ENCODE peak calls at places on chromosome 7, in nine cellular contexts. F is AG04450, M is breast epithelium, N is pancreas, Z is right lobe of liver, C is WERI-Rb-1, U is lung, Q is HCT116, A is ovary. L is an unnamed sample.

GRCh38 chr7:26686448-26686981 is 177.9 kb downstream of the SKAP2 start:
- DNase-seq in F (peak), M (no peak), N (no peak), Z (peak), C (peak), U (no peak), Q (peak), A (peak), L (no peak)

GRCh38 chr7:94374231-94374630 is 20.5 kb upstream of the COL1A2 start:
- DNase-seq in F (peak), M (no peak), N (no peak), Z (peak), C (peak), U (peak), Q (no peak), A (peak), L (peak)

GRCh38 chr7:111329367-111330234 is 232.7 kb downstream of the IMMP2L start:
- DNase-seq in F (no peak), M (no peak), N (no peak), Z (no peak), C (no peak), U (no peak), Q (no peak), A (no peak), L (no peak)

GRCh38 chr7:137475966-137476365 is 132.4 kb upstream of the PTN start:
- DNase-seq in F (no peak), M (peak), N (no peak), Z (no peak), C (no peak), U (no peak), Q (no peak), A (no peak), L (no peak)

GRCh38 chr7:42770106-42770505 is 141.8 kb downstream of the C7orf25 start:
- DNase-seq in F (no peak), M (no peak), N (no peak), Z (no peak), C (no peak), U (no peak), Q (no peak), A (no peak), L (no peak)

GRCh38 chr7:117259626-117260025 is 63.2 kb downstream of the WNT2 start:
- DNase-seq in F (no peak), M (no peak), N (no peak), Z (no peak), C (no peak), U (no peak), Q (no peak), A (no peak), L (no peak)

GRCh38 chr7:87328281-87328680 is 17.2 kb upstream of the CROT start:
- DNase-seq in F (no peak), M (no peak), N (no peak), Z (no peak), C (no peak), U (no peak), Q (peak), A (no peak), L (no peak)

GRCh38 chr7:135147341-135147898 is 452 bp upstream of the TMEM140 start:
- DNase-seq in F (no peak), M (no peak), N (no peak), Z (no peak), C (no peak), U (no peak), Q (no peak), A (no peak), L (no peak)

GRCh38 chr7:133482626-133483025 is 229.7 kb downstream of the EXOC4 start:
- DNase-seq in F (no peak), M (no peak), N (no peak), Z (no peak), C (no peak), U (no peak), Q (no peak), A (no peak), L (no peak)

GRCh38 chr7:105992888-105993287 is 29.8 kb downstream of the CDHR3 start:
- DNase-seq in F (no peak), M (no peak), N (no peak), Z (no peak), C (no peak), U (no peak), Q (no peak), A (no peak), L (no peak)

GRCh38 chr7:142535123-142535779 is 214.0 kb upstream of the PRSS1 start:
- DNase-seq in F (peak), M (no peak), N (peak), Z (peak), C (peak), U (no peak), Q (peak), A (no peak), L (peak)

GRCh38 chr7:8435120-8435519 is 1.7 kb downstream of the NXPH1 start:
- DNase-seq in F (no peak), M (no peak), N (no peak), Z (no peak), C (no peak), U (no peak), Q (no peak), A (no peak), L (no peak)

GRCh38 chr7:8435597-8436243 is 2.3 kb downstream of the NXPH1 start:
- DNase-seq in F (no peak), M (no peak), N (no peak), Z (no peak), C (no peak), U (no peak), Q (no peak), A (no peak), L (no peak)

GRCh38 chr7:8434290-8435002 is 1.0 kb downstream of the NXPH1 start:
- DNase-seq in F (no peak), M (no peak), N (no peak), Z (no peak), C (no peak), U (no peak), Q (no peak), A (no peak), L (no peak)

GRCh38 chr7:8433477-8434289 is at the start of gene NXPH1:
- DNase-seq in F (no peak), M (no peak), N (no peak), Z (peak), C (peak), U (no peak), Q (no peak), A (no peak), L (no peak)

DNA sequence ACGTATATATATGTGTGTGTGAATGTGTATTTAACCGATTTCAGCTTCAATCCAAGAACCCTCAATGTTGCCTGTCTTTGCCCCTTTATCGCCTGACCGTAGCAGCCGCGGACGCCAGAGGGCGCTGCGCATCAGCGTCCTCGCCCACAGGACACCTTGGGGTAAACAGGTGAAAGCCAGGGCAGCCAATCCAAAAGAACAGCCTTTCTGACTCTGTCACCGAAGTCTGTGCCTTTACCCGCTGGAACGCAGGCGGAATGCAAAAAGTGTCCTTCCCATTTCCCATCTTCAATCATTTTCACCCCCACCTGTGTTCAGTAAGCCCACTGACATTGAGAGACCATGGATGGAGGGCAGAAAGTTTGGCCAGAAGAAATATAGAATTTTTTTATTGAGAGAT is 3.6 kb downstream of the NXPH1 start:
- DNase-seq in F (no peak), M (no peak), N (peak), Z (peak), C (peak), U (no peak), Q (peak), A (no peak), L (no peak)
- TF ChIP-seq CTCF in F (peak), M (no peak), N (peak), Z (peak), C (peak), U (peak), Q (peak), A (no peak), L (peak)

GRCh38 chr7:100016209-100016901 is 959 bp downstream of the ZKSCAN1 start:
- DNase-seq in F (no peak), M (no peak), N (no peak), Z (no peak), C (no peak), U (no peak), Q (no peak), A (no peak), L (no peak)
- H3K27ac ChIP-seq in F (peak), M (peak), N (peak), Z (peak), C (peak), U (peak), Q (peak), A (peak), L (peak)

DNA sequence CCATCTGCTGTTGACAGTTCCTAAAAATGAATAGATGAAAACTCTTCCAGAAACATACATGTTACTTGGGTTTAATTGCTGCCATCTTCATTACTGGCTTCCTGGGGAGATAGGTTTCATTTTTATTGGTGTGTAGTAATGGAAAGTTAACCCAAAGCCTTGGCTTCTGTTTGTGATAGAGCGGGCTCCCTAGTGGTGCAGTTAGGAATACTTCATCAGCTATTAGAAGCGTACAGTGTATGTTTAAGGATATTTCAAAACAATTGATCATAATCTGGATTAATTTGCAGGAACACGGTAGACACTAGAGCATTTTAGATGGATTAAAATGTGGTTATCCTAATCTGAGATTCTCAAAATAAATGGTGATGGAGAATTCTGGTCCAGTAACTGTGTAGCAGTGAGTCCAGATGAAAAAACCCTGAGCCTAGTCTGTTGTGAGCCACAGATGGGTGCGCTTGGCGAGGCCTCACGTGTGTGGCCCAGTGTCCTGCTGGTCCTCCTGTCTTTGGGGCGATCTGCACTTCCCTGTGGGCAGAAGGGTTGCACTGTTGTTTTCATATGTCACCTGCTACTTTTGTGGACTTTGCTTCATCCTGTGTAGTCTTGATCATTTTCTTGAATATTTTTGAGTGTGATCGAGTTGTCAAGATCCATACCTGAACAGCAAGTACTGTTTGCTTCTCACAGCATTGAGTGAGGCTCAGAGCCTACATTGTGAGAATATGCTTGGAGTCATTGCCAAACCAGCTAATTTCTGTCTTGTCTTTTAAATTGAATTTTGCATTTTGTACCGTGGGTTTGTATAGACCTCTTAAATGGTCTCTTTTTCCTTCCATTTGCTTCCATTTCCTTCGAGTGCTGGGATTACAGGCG is 44.5 kb downstream of the SHH start:
- DNase-seq in F (no peak), M (no peak), N (no peak), Z (no peak), C (no peak), U (no peak), Q (no peak), A (no peak), L (no peak)
- TF ChIP-seq CTCF in F (no peak), M (no peak), N (no peak), Z (no peak), C (no peak), U (no peak), Q (no peak), A (no peak), L (no peak)

DNA sequence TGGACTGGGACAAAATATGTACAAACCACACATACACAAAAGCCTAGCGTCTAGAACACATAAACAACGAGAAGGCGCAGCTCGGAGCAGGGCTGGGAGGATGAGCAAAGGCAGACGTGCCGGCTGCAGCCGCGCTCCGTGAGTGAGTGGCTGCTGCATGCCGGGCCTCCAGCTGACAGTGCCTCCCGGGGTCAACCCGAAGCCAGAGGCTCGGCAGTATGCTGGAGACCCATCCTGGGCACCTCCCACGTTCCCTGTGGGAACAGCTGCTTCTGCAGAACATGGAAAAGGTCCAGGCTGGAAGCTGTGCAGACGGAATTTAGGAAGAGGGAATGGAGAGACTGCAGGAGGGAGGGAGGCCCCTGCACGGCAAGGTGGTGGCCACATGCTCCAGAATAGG is 3.6 kb upstream of the GPR146 start:
- DNase-seq in F (peak), M (no peak), N (no peak), Z (no peak), C (peak), U (no peak), Q (no peak), A (peak), L (no peak)
- H3K27ac ChIP-seq in F (no peak), M (no peak), N (no peak), Z (no peak), C (peak), U (no peak), Q (no peak), A (no peak), L (no peak)

GRCh38 chr7:47771990-47772360 is 176.3 kb downstream of the PKD1L1 start:
- DNase-seq in F (no peak), M (no peak), N (no peak), Z (no peak), C (no peak), U (no peak), Q (no peak), A (no peak), L (no peak)

GRCh38 chr7:47775238-47775637 is 173.0 kb downstream of the PKD1L1 start:
- DNase-seq in F (no peak), M (no peak), N (no peak), Z (no peak), C (no peak), U (no peak), Q (no peak), A (no peak), L (no peak)

GRCh38 chr7:47772492-47772891 is 175.8 kb downstream of the PKD1L1 start:
- DNase-seq in F (no peak), M (no peak), N (no peak), Z (no peak), C (no peak), U (no peak), Q (no peak), A (no peak), L (no peak)

GRCh38 chr7:47776335-47776734 is 171.9 kb downstream of the PKD1L1 start:
- DNase-seq in F (no peak), M (no peak), N (no peak), Z (no peak), C (no peak), U (no peak), Q (no peak), A (no peak), L (no peak)

DNA sequence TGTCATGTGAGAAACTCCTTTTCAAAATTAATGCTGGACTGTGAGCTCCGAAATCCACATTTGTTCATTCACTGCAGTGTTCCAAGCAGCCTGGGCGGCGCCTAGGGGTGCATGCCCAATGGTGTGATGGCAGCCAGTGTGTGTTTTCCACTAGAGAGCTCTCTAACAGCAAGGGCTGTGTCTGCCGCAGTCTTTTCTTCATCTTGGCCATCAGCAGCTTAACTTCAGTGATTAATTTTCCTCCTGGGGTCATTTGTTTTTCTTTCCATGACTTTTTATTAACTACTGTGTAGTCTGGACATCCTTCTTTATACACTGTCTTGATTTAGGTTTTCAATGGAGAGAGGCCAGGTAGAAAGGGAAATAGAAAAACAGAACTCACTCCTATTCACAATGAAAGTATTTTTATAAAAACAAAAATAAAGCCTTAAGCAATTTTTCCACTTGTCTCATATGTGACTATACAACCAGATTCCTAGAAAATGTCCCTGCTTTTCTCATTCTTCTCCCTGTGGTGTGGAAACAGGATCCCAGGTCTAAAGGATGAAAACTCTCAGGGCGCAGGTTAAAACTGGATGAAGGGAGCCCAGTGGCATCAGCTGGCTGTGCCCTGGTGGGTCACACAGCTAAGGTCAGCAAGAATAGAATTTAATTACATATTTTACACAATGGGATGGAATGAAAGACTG is 176.8 kb downstream of the PKD1L1 start:
- DNase-seq in F (no peak), M (no peak), N (no peak), Z (no peak), C (no peak), U (no peak), Q (no peak), A (no peak), L (no peak)
- TF ChIP-seq CTCF in F (no peak), M (no peak), N (no peak), Z (no peak), C (no peak), U (no peak), Q (no peak), A (no peak), L (no peak)

GRCh38 chr7:40301486-40302065 is 166.8 kb downstream of the SUGCT start:
- DNase-seq in F (no peak), M (no peak), N (no peak), Z (no peak), C (no peak), U (no peak), Q (no peak), A (no peak), L (no peak)
- H3K27ac ChIP-seq in F (no peak), M (no peak), N (no peak), Z (no peak), C (no peak), U (no peak), Q (no peak), A (no peak), L (no peak)